ENCODE peak calls at places on chromosome 1, in nine cellular contexts. S is cardiac muscle cell; U is tibial artery; B is ascending aorta; V is pancreas; O is CD8-positive, alpha-beta memory T cell; Z is CD4-positive, alpha-beta T cell; W is tibial nerve; N is brain microvascular endothelial cell. X is an unnamed sample.

GRCh38 chr1:234710381-234710780 is 100.4 kb upstream of the IRF2BP2 start:
- DNase-seq in O (no peak), N (no peak), B (no peak), V (peak; percentile 14), S (no peak), Z (no peak), U (no peak), W (no peak), X (no peak)

GRCh38 chr1:202078211-202078610 is 44.5 kb upstream of the GPR37L1 start:
- DNase-seq in V (no peak), Z (no peak), O (no peak), B (no peak), N (no peak), U (no peak), S (no peak), W (no peak), X (no peak)

GRCh38 chr1:25033828-25034451 is 103.9 kb upstream of the RUNX3 start:
- DNase-seq in Z (no peak), S (no peak), N (no peak), U (peak; percentile 73), W (peak; percentile 15), O (no peak), B (no peak), V (peak; percentile 53), X (no peak)

GRCh38 chr1:54125671-54126070 is 27.1 kb downstream of the CDCP2 start:
- DNase-seq in N (no peak), W (no peak), Z (no peak), S (peak; percentile 36), U (no peak), B (no peak), O (no peak), V (peak; percentile 58), X (peak; percentile 32)

GRCh38 chr1:228902781-228903572 is 167.7 kb downstream of the RHOU start:
- DNase-seq in N (peak; percentile 99), W (peak; percentile 90), B (peak; percentile 72), V (peak; percentile 87), S (peak; percentile 99), Z (no peak), O (no peak), U (peak; percentile 96), X (peak; percentile 91)

GRCh38 chr1:234617986-234618725 is 8.2 kb upstream of the IRF2BP2 start:
- DNase-seq in V (no peak), W (no peak), O (no peak), B (no peak), N (no peak), S (peak; percentile 80), Z (no peak), U (no peak), X (peak; percentile 79)

GRCh38 chr1:67659229-67659628 is 25.8 kb upstream of the GADD45A start:
- DNase-seq in V (no peak), O (no peak), B (no peak), U (no peak), S (no peak), N (no peak), Z (no peak), W (no peak), X (no peak)

GRCh38 chr1:166167395-166167922 is 658 bp upstream of the FAM78B start:
- DNase-seq in O (no peak), S (peak; percentile 9), B (no peak), V (peak; percentile 16), U (no peak), N (no peak), W (no peak), Z (no peak), X (no peak)

GRCh38 chr1:39722495-39722894 is 16.2 kb upstream of the PPIE start:
- DNase-seq in U (no peak), Z (no peak), B (no peak), N (no peak), W (no peak), O (no peak), S (no peak), V (no peak), X (no peak)

GRCh38 chr1:34365295-34365694 is 188.6 kb downstream of the C1orf94 start:
- DNase-seq in O (no peak), U (no peak), B (no peak), S (no peak), V (no peak), Z (no peak), N (no peak), W (no peak), X (no peak)

GRCh38 chr1:24190970-24191570 is 4.0 kb upstream of the IFNLR1 start:
- DNase-seq in W (no peak), S (no peak), Z (no peak), N (no peak), U (no peak), B (no peak), V (no peak), O (no peak), X (no peak)

GRCh38 chr1:94920061-94920460 is 6.8 kb downstream of the CNN3 start:
- DNase-seq in O (no peak), U (no peak), W (no peak), S (no peak), B (no peak), V (no peak), N (peak; percentile 25), Z (no peak), X (peak; percentile 18)

GRCh38 chr1:23168079-23168461 is 586 bp downstream of the LUZP1 start:
- DNase-seq in V (peak; percentile 26), U (peak; percentile 70), N (no peak), Z (peak; percentile 19), O (peak; percentile 25), B (no peak), S (no peak), W (no peak), X (no peak)

GRCh38 chr1:224703702-224704408 is 87.7 kb downstream of the CNIH3 start:
- DNase-seq in U (no peak), N (no peak), Z (no peak), V (no peak), S (no peak), W (no peak), O (no peak), B (no peak), X (no peak)

GRCh38 chr1:224705578-224705977 is 89.5 kb downstream of the CNIH3 start:
- DNase-seq in N (no peak), S (no peak), U (no peak), V (no peak), W (no peak), B (no peak), Z (no peak), O (no peak), X (no peak)

GRCh38 chr1:224700915-224701531 is 84.9 kb downstream of the CNIH3 start:
- DNase-seq in S (peak; percentile 41), U (no peak), O (no peak), Z (no peak), B (no peak), V (no peak), W (no peak), N (no peak), X (peak; percentile 19)

GRCh38 chr1:224707849-224708725 is 92.0 kb downstream of the CNIH3 start:
- DNase-seq in O (no peak), U (no peak), W (no peak), S (peak; percentile 91), Z (no peak), N (peak; percentile 55), V (no peak), B (no peak), X (no peak)

GRCh38 chr1:224704409-224704735 is 88.3 kb downstream of the CNIH3 start:
- DNase-seq in V (no peak), O (no peak), Z (no peak), S (no peak), U (no peak), W (no peak), B (no peak), N (no peak), X (no peak)
- H3K27ac ChIP-seq in V (no peak overlapping the region), O (no peak overlapping the region), Z (no peak overlapping the region), S (no peak overlapping the region), U (no peak overlapping the region), W (no peak overlapping the region), B (no peak overlapping the region), N (no peak overlapping the region), X (no peak overlapping the region)

GRCh38 chr1:156809711-156810366 is 6.8 kb downstream of the SH2D2A start:
- DNase-seq in Z (no peak), B (no peak), W (no peak), U (peak; percentile 27), N (no peak), V (no peak), O (no peak), S (no peak), X (no peak)
- H3K27ac ChIP-seq in Z (no peak overlapping the region), B (no peak overlapping the region), W (no peak overlapping the region), U (no peak overlapping the region), N (no peak overlapping the region), V (no peak overlapping the region), O (no peak overlapping the region), S (no peak overlapping the region), X (no peak overlapping the region)

GRCh38 chr1:184020328-184020727 is 17.2 kb downstream of the COLGALT2 start:
- DNase-seq in Z (no peak), B (no peak), S (no peak), O (no peak), N (no peak), V (no peak), W (no peak), U (no peak), X (no peak)

GRCh38 chr1:184019506-184019905 is 18.0 kb downstream of the COLGALT2 start:
- DNase-seq in N (no peak), B (no peak), O (no peak), U (no peak), V (no peak), Z (no peak), S (no peak), W (no peak), X (no peak)

GRCh38 chr1:184019066-184019465 is 18.5 kb downstream of the COLGALT2 start:
- DNase-seq in U (no peak), V (no peak), O (no peak), W (no peak), S (no peak), Z (no peak), B (no peak), N (no peak), X (no peak)

GRCh38 chr1:184014271-184014670 is 23.3 kb downstream of the COLGALT2 start:
- DNase-seq in N (no peak), V (no peak), W (no peak), U (no peak), B (no peak), S (no peak), O (no peak), Z (no peak), X (no peak)

DNA sequence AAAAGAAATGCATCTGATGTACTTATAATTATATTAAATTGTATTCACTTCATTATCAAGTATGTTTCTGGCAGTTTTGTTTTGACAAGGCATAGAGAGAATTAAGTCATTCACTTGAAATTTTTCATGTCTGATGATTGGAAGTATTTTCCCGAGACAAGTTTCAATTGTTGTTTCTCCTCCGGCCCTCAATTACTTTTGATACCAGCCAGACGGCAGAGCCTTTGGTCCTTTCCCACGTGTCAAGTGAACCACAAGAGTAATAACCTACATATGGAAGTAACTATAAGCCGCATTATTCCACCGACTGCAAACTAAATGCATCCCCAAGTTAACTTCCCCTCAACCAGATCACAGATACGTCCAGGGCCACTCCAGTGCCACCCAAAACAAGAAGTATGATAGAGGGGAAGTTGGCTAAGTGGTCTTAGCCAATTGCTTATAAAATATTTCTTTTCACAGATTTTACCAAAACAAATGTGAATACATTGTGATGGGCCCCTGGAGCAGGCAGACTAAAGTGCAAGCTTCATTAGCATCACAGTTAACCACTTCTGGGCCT is 20.2 kb downstream of the COLGALT2 start:
- DNase-seq in S (no peak), N (no peak), O (no peak), W (no peak), V (no peak), U (no peak), B (no peak), Z (no peak), X (no peak)
- H3K27ac ChIP-seq in S (no peak overlapping the region), N (no peak overlapping the region), O (no peak overlapping the region), W (no peak overlapping the region), V (no peak overlapping the region), U (no peak overlapping the region), B (no peak overlapping the region), Z (no peak overlapping the region), X (no peak overlapping the region)

GRCh38 chr1:19375621-19376020 is 63.5 kb downstream of the SLC66A1 start:
- DNase-seq in B (no peak), S (peak; percentile 74), V (no peak), W (no peak), U (no peak), Z (no peak), O (no peak), N (no peak), X (no peak)
- H3K27ac ChIP-seq in B (peak overlapping the region; percentile 13), S (no peak overlapping the region), V (no peak overlapping the region), W (peak overlapping the region; percentile 37), U (no peak overlapping the region), Z (no peak overlapping the region), O (no peak overlapping the region), N (no peak overlapping the region), X (no peak overlapping the region)